ENCODE peak calls at places on chromosomes 11 and 22, in seven cellular contexts. B, Z, E, T, S, Q and X are unnamed samples.
A peak's percentile ranks its signal among the peaks of the same experiment; 100 is the strongest.

GRCh38 chr11:72970557-72971118 is 156.4 kb downstream of the ATG16L2 start:
- DNase-seq in S (no peak), T (no peak), E (peak; percentile 57), Z (no peak), B (no peak), Q (no peak), X (no peak)

GRCh38 chr22:38412435-38413084 is 42.4 kb downstream of the KCNJ4 start:
- DNase-seq in Q (no peak), E (no peak), T (no peak), S (peak; percentile 19), B (peak; percentile 87), Z (no peak), X (no peak)

GRCh38 chr11:67314218-67314617 is 10.9 kb downstream of the SSH3 start:
- DNase-seq in Z (no peak), T (no peak), E (no peak), S (no peak), B (no peak), Q (no peak), X (no peak)

GRCh38 chr11:121907379-121907778 is 208.6 kb downstream of the BLID start:
- DNase-seq in S (no peak), Q (no peak), B (no peak), Z (no peak), E (no peak), T (no peak), X (no peak)

GRCh38 chr11:13140873-13141655 is 131.9 kb downstream of the RASSF10 start:
- DNase-seq in S (no peak), Z (peak; percentile 2), Q (no peak), T (no peak), B (no peak), E (no peak), X (no peak)

GRCh38 chr11:1967641-1968225 is 20.6 kb downstream of the MRPL23 start:
- DNase-seq in B (no peak), Z (no peak), S (no peak), E (no peak), Q (no peak), T (no peak), X (no peak)

GRCh38 chr22:37020192-37020479 is 594 bp downstream of the MPST start:
- DNase-seq in B (no peak), S (no peak), Q (no peak), T (peak; percentile 41), Z (no peak), E (peak; percentile 51), X (no peak)

GRCh38 chr11:128890543-128891409 is at the start of gene KCNJ5:
- DNase-seq in Z (no peak), E (peak; percentile 17), S (no peak), T (no peak), B (peak; percentile 47), Q (no peak), X (no peak)

GRCh38 chr11:69155302-69156198 is at the start of gene SMIM38:
- DNase-seq in S (no peak), Z (no peak), B (no peak), E (no peak), T (no peak), Q (no peak), X (no peak)

GRCh38 chr22:29219881-29220670 is 14.4 kb downstream of the EMID1 start:
- DNase-seq in T (no peak), Q (no peak), S (no peak), E (no peak), Z (no peak), B (no peak), X (no peak)

GRCh38 chr11:19905280-19905853 is 192.7 kb downstream of the NAV2 start:
- DNase-seq in Z (no peak), Q (peak; percentile 38), T (peak; percentile 17), E (peak; percentile 57), B (no peak), S (no peak), X (peak; percentile 26)

GRCh38 chr11:74822187-74822586 is 73.5 kb downstream of the RNF169 start:
- DNase-seq in Q (peak; percentile 52), T (no peak), S (no peak), B (no peak), E (peak; percentile 95), Z (no peak), X (peak; percentile 77)